ENCODE peak calls at places on chromosomes 13 and 19, in seven cellular contexts. T, B, U, K, E, R and L are unnamed samples.
A peak's percentile ranks its signal among the peaks of the same experiment; 100 is the strongest.

GRCh38 chr13:39665763-39666162 is 10.3 kb downstream of the COG6 start:
- DNase-seq in B (no peak), K (no peak), R (no peak), E (no peak), U (no peak), T (no peak), L (no peak)

GRCh38 chr19:44552324-44552723 is 22.8 kb upstream of the CEACAM20 start:
- DNase-seq in U (peak; percentile 61), R (no peak), B (no peak), T (peak; percentile 31), E (peak; percentile 14), K (no peak), L (peak; percentile 26)

GRCh38 chr19:47778954-47779351 is 450 bp downstream of the SELENOW start:
- DNase-seq in B (no peak), K (no peak), R (peak; percentile 20), U (no peak), T (peak; percentile 27), E (peak; percentile 24), L (peak; percentile 21)

GRCh38 chr13:46100191-46100877 is 4.5 kb downstream of the CPB2 start:
- DNase-seq in R (no peak), B (no peak), E (no peak), U (peak; percentile 24), K (no peak), T (peak; percentile 20), L (peak; percentile 23)

GRCh38 chr19:28793391-28794168 is 419.4 kb downstream of the UQCRFS1 start:
- DNase-seq in T (no peak), R (no peak), B (no peak), K (no peak), E (peak; percentile 39), U (no peak), L (no peak)

GRCh38 chr19:2167896-2168618 is 4.3 kb downstream of the DOT1L start:
- DNase-seq in E (peak; percentile 61), T (peak; percentile 82), R (peak; percentile 81), B (no peak), U (peak; percentile 32), K (peak; percentile 41), L (peak; percentile 59)

GRCh38 chr19:44909775-44910174 is 4.2 kb downstream of the APOE start:
- DNase-seq in B (no peak), U (no peak), K (no peak), R (no peak), E (no peak), T (no peak), L (no peak)

GRCh38 chr19:12098040-12098439 is 33.5 kb downstream of the ZNF844 start:
- DNase-seq in E (no peak), U (peak; percentile 59), K (no peak), B (no peak), T (no peak), R (no peak), L (no peak)

GRCh38 chr13:100490692-100491091 is 97.9 kb downstream of the GGACT start:
- DNase-seq in B (no peak), R (no peak), K (peak; percentile 25), T (no peak), E (no peak), U (peak; percentile 20), L (peak; percentile 55)

GRCh38 chr19:51359294-51359693 is 6.9 kb downstream of the ETFB start:
- DNase-seq in E (no peak), U (peak; percentile 89), T (peak; percentile 95), R (no peak), B (no peak), K (peak; percentile 90), L (peak; percentile 96)

GRCh38 chr19:1468274-1469199 is 10.5 kb downstream of the C19orf25 start:
- DNase-seq in U (peak; percentile 78), R (no peak), K (no peak), B (no peak), E (peak; percentile 56), T (peak; percentile 49), L (peak; percentile 42)

GRCh38 chr13:50618206-50618605 is 225.3 kb downstream of the DLEU7 start:
- DNase-seq in B (no peak), R (no peak), K (no peak), T (no peak), E (no peak), U (no peak), L (no peak)

GRCh38 chr13:42041017-42041683 is 7.3 kb upstream of the DGKH start:
- DNase-seq in K (peak; percentile 48), U (peak; percentile 80), R (peak; percentile 28), T (peak; percentile 45), E (peak; percentile 63), B (no peak), L (peak; percentile 57)

GRCh38 chr19:49766007-49766937 is 529 bp upstream of the AP2A1 start:
- DNase-seq in T (peak; percentile 100), E (peak; percentile 99), K (peak; percentile 99), B (peak; percentile 100), U (peak; percentile 100), R (peak; percentile 100), L (peak; percentile 100)
- H3K4me3 ChIP-seq in T (peak overlapping the region; percentile 40), E (peak overlapping the region; percentile 95), K (peak overlapping the region; percentile 48), B (peak overlapping the region; percentile 94), U (peak overlapping the region; percentile 40), R (no peak overlapping the region), L (peak overlapping the region; percentile 42)

DNA sequence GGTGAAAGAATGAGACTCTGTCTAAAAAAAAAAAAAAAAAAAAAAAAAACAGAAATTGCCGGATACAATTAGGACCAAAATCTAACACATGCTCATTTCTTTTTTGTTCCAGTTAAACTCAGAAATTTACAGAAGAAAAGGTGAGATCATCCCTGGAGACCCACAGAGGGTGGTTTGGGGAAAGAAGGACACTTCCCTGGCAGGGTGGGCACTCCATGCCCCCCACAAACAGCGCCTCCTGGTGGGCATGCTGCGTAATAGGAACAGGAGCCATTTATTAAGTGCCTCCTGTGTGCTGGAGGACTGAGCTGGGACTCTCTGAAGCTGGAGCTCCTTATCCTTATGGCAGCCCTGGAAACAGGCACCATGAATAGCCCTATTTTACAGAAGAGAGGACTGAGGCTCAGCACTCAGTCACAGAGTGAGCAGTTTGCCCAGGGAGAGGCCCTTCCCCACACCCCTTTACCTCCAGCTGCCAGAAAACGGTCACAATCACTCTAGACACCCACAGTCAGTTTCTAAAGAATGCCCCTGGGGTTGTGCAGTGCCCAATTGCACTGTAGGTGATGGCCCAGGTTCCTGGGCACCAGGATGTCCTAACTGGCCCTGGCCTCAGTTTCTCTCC is 10.1 kb downstream of the C19orf38 start:
- DNase-seq in E (peak; percentile 53), T (peak; percentile 28), R (no peak), B (no peak), K (no peak), U (no peak), L (peak; percentile 37)
- TF ChIP-seq CTCF in E (peak; percentile 83), T (peak; percentile 93), R (peak; percentile 32), B (no peak), K (peak; percentile 88), U (peak; percentile 64), L (peak; percentile 94)

GRCh38 chr19:42301646-42302204 is at the start of gene PRR19:
- DNase-seq in R (no peak), B (peak; percentile 80), K (no peak), E (no peak), U (peak; percentile 42), T (no peak), L (no peak)

GRCh38 chr19:42306646-42307045 is 4.2 kb upstream of the PAFAH1B3 start:
- DNase-seq in E (no peak), B (no peak), T (no peak), U (no peak), R (no peak), K (no peak), L (no peak)

GRCh38 chr19:42303876-42304275 is 1.5 kb upstream of the PAFAH1B3 start:
- DNase-seq in T (no peak), B (no peak), U (no peak), K (no peak), E (no peak), R (no peak), L (no peak)

GRCh38 chr19:42303101-42303464 is 659 bp upstream of the PAFAH1B3 start:
- DNase-seq in R (no peak), K (no peak), B (no peak), U (no peak), T (no peak), E (no peak), L (no peak)
- H3K4me3 ChIP-seq in R (no peak overlapping the region), K (peak overlapping the region; percentile 82), B (peak overlapping the region; percentile 62), U (peak overlapping the region; percentile 61), T (no peak overlapping the region), E (no peak overlapping the region), L (peak overlapping the region; percentile 78)

DNA sequence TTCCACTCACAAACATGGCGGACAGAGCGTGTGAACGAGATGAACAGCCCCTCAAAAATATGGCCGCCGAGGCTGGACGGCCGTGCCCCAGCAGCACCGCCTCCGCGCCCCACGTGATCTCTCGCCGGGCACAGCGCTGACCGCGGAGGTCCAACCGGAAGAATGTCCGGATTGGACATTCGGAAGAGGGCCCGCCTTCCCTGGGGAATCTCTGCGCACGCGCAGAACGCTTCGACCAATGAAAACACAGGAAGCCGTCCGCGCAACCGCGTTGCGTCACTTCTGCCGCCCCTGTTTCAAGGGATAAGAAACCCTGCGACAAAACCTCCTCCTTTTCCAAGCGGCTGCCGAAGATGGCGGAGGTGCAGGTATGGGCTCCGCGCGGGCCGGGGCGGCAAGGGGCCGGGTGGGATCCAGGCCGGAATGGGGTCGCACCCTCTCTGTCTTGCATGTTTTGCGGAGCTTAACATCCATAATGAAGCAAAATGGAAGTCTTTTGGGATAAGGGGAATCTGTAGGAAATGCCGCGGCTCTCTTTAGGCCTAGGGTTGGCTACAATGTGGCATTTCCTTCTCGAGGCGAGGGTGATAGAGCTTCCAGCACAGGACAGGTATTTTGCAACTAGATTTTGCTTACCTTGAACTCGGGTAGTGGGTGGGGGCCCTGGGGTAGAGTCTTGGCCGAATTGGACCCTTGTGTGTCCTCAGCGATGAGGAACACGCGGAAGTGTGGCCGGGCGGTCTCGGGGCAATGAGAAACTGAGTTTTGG is at the start of gene RPL13A:
- DNase-seq in K (peak; percentile 93), T (peak; percentile 99), U (peak; percentile 99), E (peak; percentile 100), B (peak; percentile 100), R (peak; percentile 100), L (peak; percentile 100)
- TF ChIP-seq CTCF in K (no peak), T (no peak), U (no peak), E (no peak), B (no peak), R (no peak), L (no peak)

GRCh38 chr19:18594096-18594823 is 5.7 kb downstream of the REX1BD start:
- DNase-seq in K (peak; percentile 59), U (peak; percentile 70), R (peak; percentile 80), E (peak; percentile 92), T (peak; percentile 70), B (no peak), L (peak; percentile 85)
- H3K4me3 ChIP-seq in K (peak overlapping the region; percentile 10), U (peak overlapping the region; percentile 26), R (no peak overlapping the region), E (peak overlapping the region; percentile 28), T (peak overlapping the region; percentile 27), B (peak overlapping the region; percentile 42), L (peak overlapping the region; percentile 32)

DNA sequence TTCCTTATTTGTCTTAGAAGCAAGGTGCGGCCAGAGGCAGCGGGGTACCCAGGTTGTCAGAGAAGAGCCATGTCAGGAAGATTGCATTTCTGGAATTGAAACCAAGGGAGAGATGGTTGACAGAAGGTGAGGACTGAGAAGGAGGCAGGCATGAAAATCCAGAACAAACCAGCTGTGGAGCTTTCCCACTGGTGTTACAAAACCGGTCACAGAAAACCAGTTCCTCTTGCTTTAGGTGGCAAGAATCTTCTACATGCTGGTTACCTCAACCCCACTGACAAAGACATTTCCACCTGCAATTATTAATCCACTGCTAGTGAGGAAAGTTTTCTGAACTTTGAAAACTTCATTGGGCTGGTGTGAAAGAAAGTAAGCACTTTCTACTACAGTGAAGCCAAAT is 64.0 kb upstream of the MED4 start:
- DNase-seq in R (peak; percentile 37), U (peak; percentile 85), T (no peak), E (no peak), K (no peak), B (no peak), L (no peak)
- TF ChIP-seq CTCF in R (no peak), U (no peak), T (no peak), E (no peak), K (no peak), B (no peak), L (no peak)